ENCODE peak calls at places on chromosomes 3 and 15, in four cellular contexts. I, V, D and P are unnamed samples.

GRCh38 chr3:52291508-52292181 is 4.0 kb downstream of the GLYCTK start:
- DNase-seq in D (no peak), V (no peak), I (no peak), P (no peak)

GRCh38 chr3:168162172-168162571 is 66.4 kb upstream of the GOLIM4 start:
- DNase-seq in D (no peak), V (no peak), I (no peak), P (peak)

GRCh38 chr3:16245613-16246012 is 19.1 kb downstream of the DPH3 start:
- DNase-seq in D (no peak), I (no peak), V (no peak), P (no peak)

GRCh38 chr3:48143567-48143966 is 44.6 kb downstream of the CDC25A start:
- DNase-seq in V (no peak), D (no peak), I (no peak), P (no peak)

GRCh38 chr3:159260049-159260662 is 458.3 kb downstream of the MFSD1 start:
- DNase-seq in I (no peak), V (peak), D (peak), P (peak)

GRCh38 chr3:14200276-14200675 is 21.7 kb downstream of the LSM3 start:
- DNase-seq in V (no peak), I (no peak), D (no peak), P (no peak)

GRCh38 chr3:176058856-176059255 is 1138.4 kb downstream of the TBL1XR1 start:
- DNase-seq in I (no peak), V (no peak), D (no peak), P (no peak)

GRCh38 chr15:22888120-22888859 is 49.8 kb downstream of the NIPA2 start:
- DNase-seq in I (peak), V (no peak), D (no peak), P (peak)

GRCh38 chr3:72597756-72598195 is 250.5 kb downstream of the SHQ1 start:
- DNase-seq in D (no peak), V (no peak), I (no peak), P (peak)

GRCh38 chr3:12451481-12451880 is 32.8 kb upstream of the TSEN2 start:
- DNase-seq in I (no peak), V (no peak), D (no peak), P (no peak)

GRCh38 chr15:45307230-45307924 is 55.3 kb downstream of the SLC28A2 start:
- DNase-seq in V (peak), D (peak), I (no peak), P (peak)

GRCh38 chr3:30308131-30308530 is 298.3 kb upstream of the TGFBR2 start:
- DNase-seq in V (no peak), D (no peak), I (no peak), P (peak)

GRCh38 chr15:90000175-90000923 is 775 bp upstream of the ZNF710 start:
- DNase-seq in V (no peak), D (no peak), I (no peak), P (peak)

GRCh38 chr3:185851046-185851445 is 26.2 kb upstream of the IGF2BP2 start:
- DNase-seq in I (no peak), D (no peak), V (no peak), P (peak)

GRCh38 chr3:155070932-155071387 is 9.2 kb upstream of the MME start:
- DNase-seq in V (no peak), D (no peak), I (no peak), P (peak)

GRCh38 chr3:193791041-193792032 is 198.3 kb downstream of the OPA1 start:
- DNase-seq in I (no peak), V (no peak), D (no peak), P (no peak)

GRCh38 chr3:45943207-45943846 is at the start of gene CXCR6:
- DNase-seq in I (no peak), V (no peak), D (no peak), P (peak)

GRCh38 chr15:90893175-90894090 is 9.1 kb downstream of the FES start:
- DNase-seq in D (peak), I (no peak), V (peak), P (no peak)

GRCh38 chr3:160402249-160403027 is 3.0 kb downstream of the SMC4 start:
- DNase-seq in D (no peak), V (no peak), I (no peak), P (peak)

GRCh38 chr3:33919721-33920120 is 121.3 kb downstream of the PDCD6IP start:
- DNase-seq in V (no peak), D (no peak), I (no peak), P (no peak)

GRCh38 chr3:27451261-27451660 is 32.9 kb downstream of the SLC4A7 start:
- DNase-seq in I (no peak), D (no peak), V (no peak), P (no peak)

GRCh38 chr3:125154800-125155269 is 57.7 kb downstream of the SLC12A8 start:
- DNase-seq in I (no peak), D (no peak), V (no peak), P (no peak)

GRCh38 chr3:19065027-19065426 is 83.3 kb upstream of the KCNH8 start:
- DNase-seq in D (peak), V (no peak), I (no peak), P (no peak)

GRCh38 chr3:38543602-38544001 is 47.5 kb downstream of the EXOG start:
- DNase-seq in D (no peak), I (no peak), V (no peak), P (no peak)

GRCh38 chr3:159724627-159725026 is 264.0 kb upstream of the IL12A start:
- DNase-seq in I (no peak), D (no peak), V (no peak), P (no peak)

GRCh38 chr3:13148126-13148525 is 74.9 kb upstream of the IQSEC1 start:
- DNase-seq in D (no peak), V (no peak), I (no peak), P (no peak)

GRCh38 chr3:396293-396692 is 199.7 kb downstream of the CHL1 start:
- DNase-seq in D (no peak), I (no peak), V (no peak), P (peak)

GRCh38 chr3:100042577-100042981 is 71.7 kb downstream of the FILIP1L start:
- DNase-seq in D (no peak), I (no peak), V (no peak), P (peak)

GRCh38 chr3:18423401-18424212 is 1.5 kb downstream of the SATB1 start:
- DNase-seq in I (no peak), D (no peak), V (peak), P (peak)

DNA sequence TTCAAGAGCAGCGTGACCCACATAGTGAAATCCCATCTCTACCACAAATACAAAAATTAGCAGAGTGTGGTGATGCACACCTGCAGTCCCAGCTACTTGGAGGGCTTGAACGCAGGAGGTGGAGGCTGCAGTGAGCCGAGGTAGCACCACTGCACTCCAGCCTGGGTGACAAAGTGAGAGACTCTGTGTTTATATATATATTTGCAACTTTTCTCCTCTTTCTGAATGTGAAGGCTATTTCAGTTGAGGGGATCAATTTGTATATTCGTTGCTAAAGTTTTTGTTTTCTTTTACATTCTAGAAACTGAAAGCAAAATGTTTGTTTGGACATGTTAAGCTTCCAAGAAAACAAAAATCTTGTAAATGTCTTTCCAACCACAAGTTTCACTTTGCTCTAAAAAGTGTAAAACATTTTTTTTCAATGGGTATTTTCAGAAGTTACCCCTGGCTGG is 29.8 kb upstream of the FAM98B start:
- DNase-seq in V (no peak), D (no peak), I (no peak), P (no peak)
- H2AFZ ChIP-seq in V (no peak), D (no peak), I (no peak), P (no peak)

GRCh38 chr3:171643033-171643432 is 167.2 kb downstream of the PLD1 start:
- DNase-seq in V (no peak), D (no peak), I (no peak), P (no peak)

GRCh38 chr3:171649282-171649681 is 161.0 kb downstream of the PLD1 start:
- DNase-seq in I (no peak), D (no peak), V (no peak), P (no peak)

GRCh38 chr3:171644681-171645080 is 165.6 kb downstream of the PLD1 start:
- DNase-seq in D (no peak), V (no peak), I (no peak), P (no peak)

GRCh38 chr3:171648079-171648478 is 162.2 kb downstream of the PLD1 start:
- DNase-seq in I (no peak), V (no peak), D (no peak), P (no peak)

DNA sequence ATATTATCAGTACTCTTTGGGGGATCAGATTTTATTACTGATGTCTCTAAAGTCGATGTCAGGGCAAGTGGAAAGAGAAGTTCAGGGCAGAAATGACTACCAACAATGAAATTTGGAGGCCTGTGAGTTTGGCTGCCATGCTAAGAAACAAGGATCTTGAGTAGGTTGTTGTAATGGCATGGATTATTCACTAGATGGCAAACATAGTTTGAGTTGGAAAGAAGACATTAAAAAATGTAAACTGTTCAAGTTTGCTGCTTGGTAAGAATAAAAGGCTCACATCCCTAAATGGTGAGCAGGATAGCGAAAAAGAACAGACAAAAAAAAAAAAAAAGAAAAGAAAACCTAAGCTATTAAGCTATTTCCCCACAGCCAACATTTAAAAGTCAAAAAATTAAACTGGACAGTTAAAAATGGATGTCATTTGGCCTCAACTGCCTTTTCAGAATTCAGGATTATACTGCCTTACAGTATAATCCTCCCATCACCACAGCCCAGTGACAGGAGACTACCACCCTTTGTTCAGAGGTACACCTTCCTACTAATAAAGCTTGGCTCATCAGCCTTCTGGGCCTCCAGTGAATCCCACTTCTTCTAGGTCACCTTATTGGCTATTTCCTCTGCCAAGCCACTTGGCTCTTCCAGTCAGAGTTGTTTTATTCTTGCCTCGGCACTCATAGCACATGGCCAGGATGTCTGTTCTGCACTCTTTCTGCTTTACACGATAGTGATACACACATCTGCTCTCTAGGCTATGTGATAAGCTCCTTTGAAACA is 163.7 kb downstream of the PLD1 start:
- DNase-seq in I (no peak), D (peak), V (peak), P (peak)
- H2AFZ ChIP-seq in I (no peak), D (no peak), V (no peak), P (no peak)

GRCh38 chr3:126678691-126679317 is 23.9 kb upstream of the TXNRD3 start:
- DNase-seq in I (no peak), D (no peak), V (no peak), P (no peak)
- H2AFZ ChIP-seq in I (no peak), D (no peak), V (no peak), P (no peak)

GRCh38 chr3:43893721-43894120 is 203.0 kb downstream of the ABHD5 start:
- DNase-seq in I (no peak), D (no peak), V (no peak), P (peak)
- H2AFZ ChIP-seq in I (peak), D (no peak), V (no peak), P (peak)

GRCh38 chr15:69909719-69910444 is 187.8 kb downstream of the TLE3 start:
- DNase-seq in V (peak), D (no peak), I (no peak), P (peak)

GRCh38 chr15:69910511-69910910 is 187.2 kb downstream of the TLE3 start:
- DNase-seq in I (no peak), V (no peak), D (no peak), P (no peak)

GRCh38 chr15:69908060-69908459 is 189.7 kb downstream of the TLE3 start:
- DNase-seq in D (no peak), I (no peak), V (no peak), P (no peak)

GRCh38 chr15:69906256-69907185 is 191.2 kb downstream of the TLE3 start:
- DNase-seq in I (no peak), V (no peak), D (no peak), P (no peak)

GRCh38 chr15:69908518-69909420 is 188.9 kb downstream of the TLE3 start:
- DNase-seq in V (no peak), D (no peak), I (no peak), P (no peak)
- H2AFZ ChIP-seq in V (no peak), D (no peak), I (no peak), P (no peak)

GRCh38 chr3:133992951-133993595 is 36.7 kb downstream of the SLCO2A1 start:
- DNase-seq in V (no peak), D (no peak), I (no peak), P (no peak)
- H2AFZ ChIP-seq in V (no peak), D (no peak), I (no peak), P (no peak)

DNA sequence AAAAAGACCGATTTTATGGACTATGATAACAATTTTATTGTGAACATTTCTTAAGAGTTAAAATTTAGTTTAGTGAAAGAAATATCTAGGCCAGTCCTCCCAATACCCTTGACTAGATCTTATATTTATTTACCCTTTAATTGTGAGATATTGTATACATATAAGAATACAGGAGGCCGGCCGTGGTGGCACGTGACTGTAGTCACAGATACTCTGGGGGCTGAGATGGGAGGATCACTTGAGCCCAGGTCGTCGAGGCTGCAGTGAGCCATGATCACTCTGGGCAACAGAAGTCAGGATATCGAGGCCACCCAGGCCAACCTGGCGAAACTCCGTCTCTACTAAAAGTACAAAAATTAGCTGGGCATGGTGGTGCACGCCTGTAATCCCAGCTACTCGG is 767 bp upstream of the RMDN3 start:
- DNase-seq in V (no peak), D (no peak), I (no peak), P (no peak)
- H2AFZ ChIP-seq in V (peak), D (no peak), I (peak), P (no peak)

GRCh38 chr3:112650472-112650871 is 9.5 kb upstream of the CCDC80 start:
- DNase-seq in V (no peak), D (no peak), I (no peak), P (no peak)
- H2AFZ ChIP-seq in V (no peak), D (no peak), I (peak), P (no peak)